ENCODE peak calls at places on chromosome 3, in nine cellular contexts. One of them, this sample, is unnamed.

GRCh38 chr3:123869165-123869564 is 15.0 kb downstream of the MYLK start:
- DNase-seq in neural progenitor cell: no peak
- DNase-seq in M059J: peak; percentile 73
- DNase-seq in IMR-90: no peak
- DNase-seq in HCEC 1CT: no peak
- DNase-seq in NCI-H1105: peak; percentile 2
- DNase-seq in central memory CD4-positive, alpha-beta T cell: no peak
- DNase-seq in stimulated activated CD4-positive, alpha-beta T cell treated with anti-CD3 and anti-CD28 coated beads, Interleukin-2, amount 100 ng/mL, for 4 hours: no peak
- DNase-seq in naive thymus-derived CD8-positive, alpha-beta T cell: no peak
- DNase-seq in this sample: no peak

GRCh38 chr3:48428088-48428862 is 1.6 kb downstream of the PLXNB1 start:
- DNase-seq in neural progenitor cell: peak; percentile 77
- DNase-seq in HCEC 1CT: no peak
- DNase-seq in stimulated activated CD4-positive, alpha-beta T cell treated with anti-CD3 and anti-CD28 coated beads, Interleukin-2, amount 100 ng/mL, for 4 hours: no peak
- DNase-seq in central memory CD4-positive, alpha-beta T cell: no peak
- DNase-seq in M059J: no peak
- DNase-seq in naive thymus-derived CD8-positive, alpha-beta T cell: no peak
- DNase-seq in NCI-H1105: no peak
- DNase-seq in IMR-90: no peak
- DNase-seq in this sample: no peak

GRCh38 chr3:128488995-128489859 is 3.8 kb downstream of the GATA2 start:
- DNase-seq in naive thymus-derived CD8-positive, alpha-beta T cell: peak; percentile 29
- DNase-seq in central memory CD4-positive, alpha-beta T cell: no peak
- DNase-seq in M059J: peak; percentile 80
- DNase-seq in neural progenitor cell: peak; percentile 61
- DNase-seq in stimulated activated CD4-positive, alpha-beta T cell treated with anti-CD3 and anti-CD28 coated beads, Interleukin-2, amount 100 ng/mL, for 4 hours: no peak
- DNase-seq in NCI-H1105: peak; percentile 80
- DNase-seq in HCEC 1CT: no peak
- DNase-seq in IMR-90: no peak
- DNase-seq in this sample: peak; percentile 81

GRCh38 chr3:151410891-151411559 is 26.5 kb upstream of the P2RY12 start:
- DNase-seq in neural progenitor cell: no peak
- DNase-seq in IMR-90: peak; percentile 60
- DNase-seq in HCEC 1CT: peak; percentile 54
- DNase-seq in M059J: peak; percentile 65
- DNase-seq in central memory CD4-positive, alpha-beta T cell: no peak
- DNase-seq in naive thymus-derived CD8-positive, alpha-beta T cell: no peak
- DNase-seq in stimulated activated CD4-positive, alpha-beta T cell treated with anti-CD3 and anti-CD28 coated beads, Interleukin-2, amount 100 ng/mL, for 4 hours: no peak
- DNase-seq in NCI-H1105: no peak
- DNase-seq in this sample: peak; percentile 49

GRCh38 chr3:16548721-16549120 is 35.2 kb upstream of the RFTN1 start:
- DNase-seq in neural progenitor cell: no peak
- DNase-seq in stimulated activated CD4-positive, alpha-beta T cell treated with anti-CD3 and anti-CD28 coated beads, Interleukin-2, amount 100 ng/mL, for 4 hours: no peak
- DNase-seq in HCEC 1CT: peak; percentile 75
- DNase-seq in M059J: peak; percentile 79
- DNase-seq in naive thymus-derived CD8-positive, alpha-beta T cell: no peak
- DNase-seq in NCI-H1105: no peak
- DNase-seq in central memory CD4-positive, alpha-beta T cell: no peak
- DNase-seq in IMR-90: peak; percentile 85
- DNase-seq in this sample: peak; percentile 84

GRCh38 chr3:5707794-5708193 is 520.3 kb downstream of the EDEM1 start:
- DNase-seq in naive thymus-derived CD8-positive, alpha-beta T cell: no peak
- DNase-seq in HCEC 1CT: no peak
- DNase-seq in central memory CD4-positive, alpha-beta T cell: no peak
- DNase-seq in stimulated activated CD4-positive, alpha-beta T cell treated with anti-CD3 and anti-CD28 coated beads, Interleukin-2, amount 100 ng/mL, for 4 hours: no peak
- DNase-seq in M059J: no peak
- DNase-seq in IMR-90: no peak
- DNase-seq in NCI-H1105: no peak
- DNase-seq in neural progenitor cell: no peak
- DNase-seq in this sample: no peak

GRCh38 chr3:186208328-186208989 is 99.6 kb upstream of the ETV5 start:
- DNase-seq in IMR-90: no peak
- DNase-seq in NCI-H1105: no peak
- DNase-seq in HCEC 1CT: no peak
- DNase-seq in neural progenitor cell: no peak
- DNase-seq in naive thymus-derived CD8-positive, alpha-beta T cell: no peak
- DNase-seq in stimulated activated CD4-positive, alpha-beta T cell treated with anti-CD3 and anti-CD28 coated beads, Interleukin-2, amount 100 ng/mL, for 4 hours: no peak
- DNase-seq in M059J: no peak
- DNase-seq in central memory CD4-positive, alpha-beta T cell: no peak
- DNase-seq in this sample: no peak

GRCh38 chr3:44896449-44896848 is 22.0 kb downstream of the TGM4 start:
- DNase-seq in neural progenitor cell: no peak
- DNase-seq in NCI-H1105: no peak
- DNase-seq in HCEC 1CT: no peak
- DNase-seq in naive thymus-derived CD8-positive, alpha-beta T cell: no peak
- DNase-seq in central memory CD4-positive, alpha-beta T cell: no peak
- DNase-seq in IMR-90: no peak
- DNase-seq in stimulated activated CD4-positive, alpha-beta T cell treated with anti-CD3 and anti-CD28 coated beads, Interleukin-2, amount 100 ng/mL, for 4 hours: no peak
- DNase-seq in M059J: no peak
- DNase-seq in this sample: no peak

GRCh38 chr3:186492594-186492993 is 51.6 kb downstream of the CRYGS start:
- DNase-seq in NCI-H1105: no peak
- DNase-seq in stimulated activated CD4-positive, alpha-beta T cell treated with anti-CD3 and anti-CD28 coated beads, Interleukin-2, amount 100 ng/mL, for 4 hours: no peak
- DNase-seq in IMR-90: no peak
- DNase-seq in central memory CD4-positive, alpha-beta T cell: no peak
- DNase-seq in neural progenitor cell: no peak
- DNase-seq in HCEC 1CT: no peak
- DNase-seq in naive thymus-derived CD8-positive, alpha-beta T cell: no peak
- DNase-seq in M059J: no peak
- DNase-seq in this sample: no peak

GRCh38 chr3:121757087-121757811 is 7.7 kb upstream of the GOLGB1 start:
- DNase-seq in NCI-H1105: no peak
- DNase-seq in stimulated activated CD4-positive, alpha-beta T cell treated with anti-CD3 and anti-CD28 coated beads, Interleukin-2, amount 100 ng/mL, for 4 hours: no peak
- DNase-seq in central memory CD4-positive, alpha-beta T cell: no peak
- DNase-seq in neural progenitor cell: no peak
- DNase-seq in M059J: no peak
- DNase-seq in IMR-90: no peak
- DNase-seq in naive thymus-derived CD8-positive, alpha-beta T cell: no peak
- DNase-seq in HCEC 1CT: no peak
- DNase-seq in this sample: no peak

GRCh38 chr3:13203398-13204176 is 130.4 kb upstream of the IQSEC1 start:
- DNase-seq in HCEC 1CT: no peak
- DNase-seq in neural progenitor cell: no peak
- DNase-seq in NCI-H1105: no peak
- DNase-seq in naive thymus-derived CD8-positive, alpha-beta T cell: no peak
- DNase-seq in central memory CD4-positive, alpha-beta T cell: no peak
- DNase-seq in M059J: no peak
- DNase-seq in IMR-90: no peak
- DNase-seq in stimulated activated CD4-positive, alpha-beta T cell treated with anti-CD3 and anti-CD28 coated beads, Interleukin-2, amount 100 ng/mL, for 4 hours: no peak
- DNase-seq in this sample: no peak

GRCh38 chr3:137525471-137525870 is 238.6 kb upstream of the SOX14 start:
- DNase-seq in M059J: no peak
- DNase-seq in central memory CD4-positive, alpha-beta T cell: no peak
- DNase-seq in naive thymus-derived CD8-positive, alpha-beta T cell: no peak
- DNase-seq in NCI-H1105: no peak
- DNase-seq in stimulated activated CD4-positive, alpha-beta T cell treated with anti-CD3 and anti-CD28 coated beads, Interleukin-2, amount 100 ng/mL, for 4 hours: no peak
- DNase-seq in HCEC 1CT: no peak
- DNase-seq in neural progenitor cell: no peak
- DNase-seq in IMR-90: no peak
- DNase-seq in this sample: no peak

GRCh38 chr3:37819591-37819990 is 42.1 kb upstream of the CTDSPL start:
- DNase-seq in NCI-H1105: no peak
- DNase-seq in neural progenitor cell: no peak
- DNase-seq in naive thymus-derived CD8-positive, alpha-beta T cell: no peak
- DNase-seq in stimulated activated CD4-positive, alpha-beta T cell treated with anti-CD3 and anti-CD28 coated beads, Interleukin-2, amount 100 ng/mL, for 4 hours: no peak
- DNase-seq in central memory CD4-positive, alpha-beta T cell: no peak
- DNase-seq in HCEC 1CT: no peak
- DNase-seq in IMR-90: no peak
- DNase-seq in M059J: peak; percentile 47
- DNase-seq in this sample: no peak

GRCh38 chr3:4856986-4857385 is 122.3 kb upstream of the BHLHE40 start:
- DNase-seq in NCI-H1105: no peak
- DNase-seq in M059J: no peak
- DNase-seq in HCEC 1CT: no peak
- DNase-seq in neural progenitor cell: no peak
- DNase-seq in IMR-90: no peak
- DNase-seq in stimulated activated CD4-positive, alpha-beta T cell treated with anti-CD3 and anti-CD28 coated beads, Interleukin-2, amount 100 ng/mL, for 4 hours: no peak
- DNase-seq in central memory CD4-positive, alpha-beta T cell: no peak
- DNase-seq in naive thymus-derived CD8-positive, alpha-beta T cell: no peak
- DNase-seq in this sample: no peak

GRCh38 chr3:133077688-133078087 is 39.5 kb downstream of the TMEM108 start:
- DNase-seq in naive thymus-derived CD8-positive, alpha-beta T cell: no peak
- DNase-seq in IMR-90: no peak
- DNase-seq in HCEC 1CT: no peak
- DNase-seq in central memory CD4-positive, alpha-beta T cell: no peak
- DNase-seq in M059J: peak; percentile 27
- DNase-seq in NCI-H1105: no peak
- DNase-seq in stimulated activated CD4-positive, alpha-beta T cell treated with anti-CD3 and anti-CD28 coated beads, Interleukin-2, amount 100 ng/mL, for 4 hours: no peak
- DNase-seq in neural progenitor cell: no peak
- DNase-seq in this sample: no peak

GRCh38 chr3:20462226-20462625 is 276.2 kb upstream of the SGO1 start:
- DNase-seq in stimulated activated CD4-positive, alpha-beta T cell treated with anti-CD3 and anti-CD28 coated beads, Interleukin-2, amount 100 ng/mL, for 4 hours: no peak
- DNase-seq in M059J: peak; percentile 1
- DNase-seq in IMR-90: no peak
- DNase-seq in HCEC 1CT: no peak
- DNase-seq in neural progenitor cell: no peak
- DNase-seq in NCI-H1105: no peak
- DNase-seq in central memory CD4-positive, alpha-beta T cell: no peak
- DNase-seq in naive thymus-derived CD8-positive, alpha-beta T cell: no peak
- DNase-seq in this sample: no peak

GRCh38 chr3:177362646-177363045 is 165.4 kb upstream of the TBL1XR1 start:
- DNase-seq in NCI-H1105: no peak
- DNase-seq in HCEC 1CT: no peak
- DNase-seq in stimulated activated CD4-positive, alpha-beta T cell treated with anti-CD3 and anti-CD28 coated beads, Interleukin-2, amount 100 ng/mL, for 4 hours: no peak
- DNase-seq in M059J: no peak
- DNase-seq in IMR-90: no peak
- DNase-seq in neural progenitor cell: no peak
- DNase-seq in central memory CD4-positive, alpha-beta T cell: no peak
- DNase-seq in naive thymus-derived CD8-positive, alpha-beta T cell: no peak
- DNase-seq in this sample: no peak

GRCh38 chr3:49653016-49653415 is 21.1 kb upstream of the APEH start:
- DNase-seq in HCEC 1CT: no peak
- DNase-seq in stimulated activated CD4-positive, alpha-beta T cell treated with anti-CD3 and anti-CD28 coated beads, Interleukin-2, amount 100 ng/mL, for 4 hours: no peak
- DNase-seq in IMR-90: no peak
- DNase-seq in central memory CD4-positive, alpha-beta T cell: no peak
- DNase-seq in neural progenitor cell: no peak
- DNase-seq in M059J: no peak
- DNase-seq in NCI-H1105: no peak
- DNase-seq in naive thymus-derived CD8-positive, alpha-beta T cell: no peak
- DNase-seq in this sample: no peak

GRCh38 chr3:139561959-139562676 is 22.6 kb upstream of the RBP1 start:
- DNase-seq in NCI-H1105: peak; percentile 24
- DNase-seq in neural progenitor cell: peak; percentile 72
- DNase-seq in M059J: peak; percentile 56
- DNase-seq in HCEC 1CT: no peak
- DNase-seq in IMR-90: peak; percentile 43
- DNase-seq in stimulated activated CD4-positive, alpha-beta T cell treated with anti-CD3 and anti-CD28 coated beads, Interleukin-2, amount 100 ng/mL, for 4 hours: no peak
- DNase-seq in central memory CD4-positive, alpha-beta T cell: no peak
- DNase-seq in naive thymus-derived CD8-positive, alpha-beta T cell: no peak
- DNase-seq in this sample: no peak

This sample was measured in EL.